ENCODE peak calls at places on chromosomes 16 and 17, in five cellular contexts. E is progenitor cell of endocrine pancreas; C is stimulated activated CD4-positive, alpha-beta T cell treated with anti-CD3 and anti-CD28 coated beads, Interleukin-12 subunit alpha, Interleukin-12 subunit beta, amount 100 ng/mL, for 4 hours; L is AG04450; U is CD4-positive, CD25-positive, alpha-beta regulatory T cell. T is an unnamed sample.

GRCh38 chr16:35214840-35215239 is 1755.4 kb downstream of the TP53TG3F start:
- DNase-seq in U (no peak), C (no peak), E (no peak), L (no peak), T (no peak)

GRCh38 chr16:30585022-30585399 is 486 bp downstream of the ZNF785 start:
- DNase-seq in L (no peak), E (no peak), U (no peak), C (peak), T (peak)

GRCh38 chr16:48194828-48195566 is 39.2 kb upstream of the ABCC12 start:
- DNase-seq in U (no peak), L (peak), C (no peak), E (no peak), T (peak)

GRCh38 chr17:80221401-80221800 is 1.2 kb downstream of the SLC26A11 start:
- DNase-seq in L (no peak), C (no peak), U (no peak), E (no peak), T (no peak)

GRCh38 chr17:40191237-40192208 is 14.3 kb downstream of the RAPGEFL1 start:
- DNase-seq in C (peak), E (peak), U (peak), L (no peak), T (peak)

GRCh38 chr17:64077409-64077808 is 52.5 kb downstream of the ERN1 start:
- DNase-seq in E (no peak), L (no peak), C (no peak), U (no peak), T (peak)

GRCh38 chr17:44144966-44145739 is 3.4 kb downstream of the HROB start:
- DNase-seq in U (no peak), E (no peak), L (no peak), C (no peak), T (no peak)

GRCh38 chr16:49183911-49184310 is 97.7 kb downstream of the CBLN1 start:
- DNase-seq in C (no peak), E (peak), L (no peak), U (no peak), T (peak)

GRCh38 chr17:60169921-60170817 is 20.4 kb downstream of the CA4 start:
- DNase-seq in C (no peak), E (no peak), U (peak), L (no peak), T (no peak)

GRCh38 chr16:55073830-55074229 is 143.2 kb downstream of the IRX5 start:
- DNase-seq in C (no peak), U (no peak), E (no peak), L (no peak), T (no peak)

GRCh38 chr16:48788475-48788874 is 178.5 kb upstream of the N4BP1 start:
- DNase-seq in L (no peak), E (no peak), C (no peak), U (no peak), T (no peak)

GRCh38 chr16:54135361-54136275 is 151.0 kb downstream of the IRX3 start:
- DNase-seq in C (no peak), L (no peak), E (no peak), U (no peak), T (peak)